ENCODE peak calls at places on chromosomes 2 and 18, in five cellular contexts. L, D, W, J and B are unnamed samples.

GRCh38 chr2:217990389-217990788 is 12.4 kb downstream of the TNS1 start:
- DNase-seq in W (no peak), J (no peak), D (no peak), L (no peak), B (no peak)

GRCh38 chr2:25251032-25251460 is 82.7 kb upstream of the POMC start:
- DNase-seq in D (no peak), J (no peak), L (no peak), W (no peak), B (peak; percentile 6)

GRCh38 chr2:11710632-11711381 is 35.6 kb upstream of the LPIN1 start:
- DNase-seq in L (no peak), J (no peak), D (no peak), W (peak; percentile 26), B (no peak)

GRCh38 chr2:157875720-157876065 is 437 bp downstream of the ACVR1 start:
- DNase-seq in L (peak; percentile 28), D (no peak), J (no peak), W (peak; percentile 28), B (no peak)

GRCh38 chr2:204317640-204318039 is 227.6 kb upstream of the PARD3B start:
- DNase-seq in W (no peak), J (no peak), L (no peak), D (no peak), B (no peak)

GRCh38 chr2:25606892-25607291 is 66.5 kb downstream of the DTNB start:
- DNase-seq in W (peak; percentile 66), L (peak; percentile 50), D (peak; percentile 54), J (peak; percentile 35), B (peak; percentile 48)

GRCh38 chr18:54279477-54280205 is 10.3 kb downstream of the POLI start:
- DNase-seq in D (no peak), L (no peak), W (no peak), J (no peak), B (no peak)

GRCh38 chr18:29979884-29980283 is 1062.7 kb downstream of the DSC3 start:
- DNase-seq in J (no peak), W (peak; percentile 1), D (peak; percentile 2), L (no peak), B (no peak)

GRCh38 chr2:151678849-151679248 is 55.4 kb downstream of the NEB start:
- DNase-seq in L (no peak), J (no peak), D (no peak), W (no peak), B (no peak)

GRCh38 chr2:46306320-46306719 is 9.1 kb downstream of the EPAS1 start:
- DNase-seq in L (peak; percentile 84), D (peak; percentile 50), J (peak; percentile 93), W (peak; percentile 66), B (peak; percentile 99)

GRCh38 chr2:218381916-218382366 is at the start of gene SLC11A1:
- DNase-seq in W (no peak), J (no peak), D (no peak), L (no peak), B (no peak)

GRCh38 chr2:128436498-128437180 is 118.0 kb upstream of the HS6ST1 start:
- DNase-seq in J (no peak), L (no peak), W (no peak), D (peak; percentile 14), B (no peak)

GRCh38 chr2:229445013-229445412 is 173.9 kb upstream of the PID1 start:
- DNase-seq in L (peak; percentile 80), W (peak; percentile 99), D (peak; percentile 100), J (peak; percentile 94), B (peak; percentile 98)

GRCh38 chr2:29100564-29100963 is 14.7 kb upstream of the CLIP4 start:
- DNase-seq in W (no peak), J (no peak), D (no peak), L (no peak), B (no peak)

GRCh38 chr2:102703305-102703704 is 58.5 kb upstream of the TMEM182 start:
- DNase-seq in W (no peak), J (no peak), L (no peak), D (no peak), B (no peak)

DNA sequence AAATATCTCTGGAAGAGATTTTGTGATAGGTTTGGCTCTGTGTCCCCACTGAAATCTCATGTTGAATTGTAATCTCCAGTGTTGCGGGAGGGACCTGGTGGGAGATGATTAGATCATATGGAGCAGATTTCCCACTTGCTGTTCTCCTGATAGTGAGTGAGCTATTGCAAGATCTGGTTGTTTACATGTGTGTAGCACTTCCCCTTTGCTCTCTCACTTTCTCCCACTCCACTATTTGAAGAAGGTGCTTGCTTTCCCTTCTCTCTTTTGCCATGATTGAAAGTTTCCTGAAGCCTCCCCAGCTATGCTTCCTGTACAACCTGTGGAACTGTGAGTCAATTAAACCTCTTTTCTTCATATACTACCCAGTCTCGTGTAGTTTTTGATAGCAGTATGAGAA is 97.0 kb upstream of the FN1 start:
- DNase-seq in L (no peak), J (no peak), D (no peak), W (peak; percentile 44), B (no peak)
- TF ChIP-seq CTCF in L (no peak), J (no peak), D (no peak), W (no peak), B (no peak)

GRCh38 chr18:79615091-79615490 is 64.5 kb upstream of the CTDP1 start:
- DNase-seq in D (peak; percentile 16), L (no peak), J (no peak), W (no peak), B (no peak)
- TF ChIP-seq CTCF in D (no peak), L (no peak), J (no peak), W (no peak), B (no peak)

GRCh38 chr2:170123593-170123992 is 54.4 kb upstream of the MYO3B start:
- DNase-seq in J (no peak), D (no peak), W (peak; percentile 40), L (peak; percentile 37), B (peak; percentile 52)
- TF ChIP-seq CTCF in J (no peak), D (no peak), W (peak; percentile 38), L (no peak), B (no peak)

GRCh38 chr2:237614151-237614720 is 13.2 kb upstream of the LRRFIP1 start:
- DNase-seq in W (peak; percentile 58), J (no peak), D (no peak), L (no peak), B (no peak)
- TF ChIP-seq CTCF in W (peak; percentile 20), J (no peak), D (no peak), L (no peak), B (no peak)